ENCODE peak calls at places on chromosome 1, in seven cellular contexts. W, J, T, L, O, Q and B are unnamed samples.

GRCh38 chr1:78340006-78340405 is 150.8 kb upstream of the PTGFR start:
- DNase-seq in T (no peak), L (no peak), O (peak), W (no peak), Q (peak), J (no peak), B (no peak)

GRCh38 chr1:1429671-1430073 is 5.8 kb upstream of the VWA1 start:
- DNase-seq in L (no peak), J (no peak), T (no peak), Q (peak), W (no peak), O (no peak), B (no peak)

GRCh38 chr1:229694053-229694693 is 68.1 kb downstream of the URB2 start:
- DNase-seq in Q (peak), J (no peak), W (no peak), L (no peak), T (no peak), O (peak), B (no peak)

GRCh38 chr1:234515821-234516241 is 36.9 kb upstream of the TARBP1 start:
- DNase-seq in Q (peak), T (no peak), J (no peak), W (no peak), L (no peak), O (peak), B (no peak)

GRCh38 chr1:233066087-233066486 is 115.7 kb downstream of the NTPCR start:
- DNase-seq in L (no peak), W (no peak), O (no peak), T (no peak), J (no peak), Q (no peak), B (no peak)

GRCh38 chr1:181083842-181084605 is 4.5 kb upstream of the IER5 start:
- DNase-seq in T (no peak), Q (peak), L (no peak), W (no peak), J (no peak), O (no peak), B (peak)

GRCh38 chr1:21775985-21776562 is 6.9 kb downstream of the USP48 start:
- DNase-seq in W (no peak), Q (peak), T (no peak), L (no peak), O (peak), J (no peak), B (no peak)

GRCh38 chr1:242139437-242139836 is 140.5 kb upstream of the MAP1LC3C start:
- DNase-seq in J (no peak), L (no peak), W (no peak), T (no peak), Q (no peak), O (no peak), B (no peak)

GRCh38 chr1:182735343-182735742 is 51.0 kb upstream of the RGS8 start:
- DNase-seq in L (no peak), O (no peak), J (no peak), T (no peak), W (no peak), Q (no peak), B (no peak)

GRCh38 chr1:114764689-114765088 is 6.9 kb upstream of the CSDE1 start:
- DNase-seq in O (no peak), W (no peak), J (no peak), Q (no peak), T (no peak), L (no peak), B (no peak)

GRCh38 chr1:205066221-205066818 is 17.9 kb downstream of the TMEM81 start:
- DNase-seq in Q (no peak), L (no peak), O (no peak), T (no peak), W (no peak), J (no peak), B (no peak)

GRCh38 chr1:195939844-195940243 is 668.4 kb downstream of the KCNT2 start:
- DNase-seq in L (no peak), T (no peak), O (peak), Q (no peak), J (no peak), W (no peak), B (no peak)
- TF ChIP-seq CTCF in L (no peak), T (peak), O (peak), Q (peak), J (no peak), W (peak), B (no peak)

GRCh38 chr1:70994753-70995152 is 52.9 kb downstream of the PTGER3 start:
- DNase-seq in L (no peak), T (no peak), O (no peak), Q (no peak), W (no peak), J (no peak), B (no peak)
- TF ChIP-seq CTCF in L (no peak), T (no peak), O (no peak), Q (no peak), W (no peak), J (no peak), B (no peak)

GRCh38 chr1:222823673-222824072 is 8.8 kb downstream of the DISP1 start:
- DNase-seq in Q (no peak), J (no peak), W (no peak), L (no peak), O (no peak), T (no peak), B (no peak)

GRCh38 chr1:222824641-222825040 is 9.8 kb downstream of the DISP1 start:
- DNase-seq in T (no peak), W (no peak), L (no peak), Q (peak), J (no peak), O (no peak), B (no peak)

GRCh38 chr1:222829868-222830267 is 15.0 kb downstream of the DISP1 start:
- DNase-seq in L (no peak), Q (peak), W (no peak), T (no peak), J (no peak), O (peak), B (no peak)

GRCh38 chr1:222833484-222833883 is 18.6 kb downstream of the DISP1 start:
- DNase-seq in J (no peak), O (no peak), Q (no peak), L (no peak), T (no peak), W (no peak), B (no peak)

GRCh38 chr1:222828939-222829338 is 14.1 kb downstream of the DISP1 start:
- DNase-seq in W (no peak), J (no peak), O (no peak), T (no peak), L (no peak), Q (peak), B (no peak)
- TF ChIP-seq CTCF in W (peak), J (no peak), O (peak), T (peak), L (no peak), Q (peak), B (no peak)

GRCh38 chr1:106360252-106360651 is 696.2 kb upstream of the PRMT6 start:
- DNase-seq in L (no peak), J (no peak), T (no peak), W (no peak), Q (no peak), O (no peak), B (no peak)
- TF ChIP-seq CTCF in L (peak), J (peak), T (peak), W (peak), Q (no peak), O (peak), B (no peak)

GRCh38 chr1:221983444-221983843 is 241.6 kb upstream of the DUSP10 start:
- DNase-seq in L (no peak), Q (peak), W (no peak), J (no peak), T (no peak), O (no peak), B (no peak)

GRCh38 chr1:221979461-221980032 is 237.7 kb upstream of the DUSP10 start:
- DNase-seq in L (no peak), T (no peak), W (no peak), O (peak), Q (no peak), J (no peak), B (no peak)
- TF ChIP-seq CTCF in L (peak), T (peak), W (peak), O (peak), Q (peak), J (no peak), B (no peak)

GRCh38 chr1:5830771-5831599 is 161.2 kb downstream of the NPHP4 start:
- DNase-seq in Q (no peak), J (no peak), L (no peak), W (no peak), O (no peak), T (peak), B (no peak)
- TF ChIP-seq CTCF in Q (no peak), J (no peak), L (peak), W (peak), O (no peak), T (peak), B (no peak)

DNA sequence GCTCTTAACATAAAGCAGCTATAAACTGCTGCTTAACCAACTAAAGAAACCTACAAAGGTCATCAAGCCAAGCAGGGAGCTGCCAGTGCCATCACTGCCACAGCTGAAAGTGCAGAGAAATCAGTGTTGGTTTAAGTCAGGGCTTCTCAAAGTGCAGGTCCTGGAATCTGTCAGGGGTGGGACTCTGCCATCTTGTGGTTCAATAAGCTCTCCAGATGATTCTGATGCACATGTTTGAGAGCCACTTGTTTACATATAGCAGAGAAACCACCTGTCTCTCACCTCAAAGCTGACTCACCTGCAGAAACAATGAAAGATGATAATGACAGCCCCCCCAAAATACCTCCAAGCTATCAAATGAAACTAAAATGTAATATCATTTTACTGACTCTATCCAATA is 49.3 kb downstream of the SH3GLB1 start:
- DNase-seq in L (no peak), W (no peak), O (no peak), Q (peak), T (no peak), J (no peak), B (no peak)
- TF ChIP-seq CTCF in L (no peak), W (peak), O (no peak), Q (no peak), T (no peak), J (no peak), B (no peak)

DNA sequence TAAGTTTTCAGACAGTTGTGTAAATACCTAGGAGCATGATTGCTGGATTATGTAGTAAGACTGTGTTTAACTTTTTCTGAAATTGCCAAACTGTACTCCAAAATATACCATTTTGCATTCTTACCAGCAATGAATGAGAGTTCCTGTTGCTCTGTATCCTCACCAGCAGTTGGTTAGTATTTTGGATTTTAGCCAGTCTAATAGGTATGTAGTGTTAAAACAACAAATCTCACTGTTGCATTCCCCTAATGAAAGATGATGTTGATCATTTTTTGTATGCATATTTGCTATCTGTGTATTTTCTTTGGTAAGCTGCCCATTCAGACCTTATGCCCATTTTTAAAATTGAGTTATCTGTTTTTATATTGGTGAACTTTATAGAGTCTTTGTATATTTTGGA is 89.9 kb downstream of the RASAL2 start:
- DNase-seq in W (no peak), Q (no peak), T (no peak), L (no peak), O (no peak), J (no peak), B (no peak)
- TF ChIP-seq CTCF in W (no peak), Q (no peak), T (no peak), L (no peak), O (no peak), J (no peak), B (no peak)

DNA sequence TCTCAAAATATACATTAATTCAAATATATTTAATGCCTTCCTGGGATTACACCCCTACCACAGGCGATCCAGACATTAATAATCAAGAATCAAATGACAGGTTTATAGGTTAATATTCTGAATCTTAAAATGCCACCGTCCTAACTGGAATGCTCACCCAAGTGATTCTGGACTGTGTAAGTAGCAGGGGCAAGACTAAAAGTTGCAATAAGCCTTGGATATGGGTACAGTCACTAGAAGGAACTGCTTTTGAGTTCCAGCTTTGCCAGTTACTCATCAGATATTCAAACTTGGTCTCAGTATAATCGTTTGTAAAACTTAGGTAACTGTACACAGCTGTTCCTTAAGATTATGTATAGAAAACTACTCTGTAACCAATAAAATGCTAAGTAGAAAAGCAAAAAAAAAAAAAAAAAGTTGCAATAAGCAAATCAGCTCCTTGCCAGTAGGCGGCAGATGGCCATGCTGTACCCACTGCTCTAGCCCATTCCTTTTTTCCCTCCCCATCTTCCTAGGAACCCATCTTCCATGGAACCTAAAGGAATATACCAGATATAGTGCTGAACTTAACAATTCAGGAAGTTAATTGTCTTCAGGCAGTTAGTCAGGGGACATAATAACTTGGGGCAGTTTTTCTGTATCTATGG is 10.5 kb downstream of the RO60 start:
- DNase-seq in T (no peak), L (no peak), O (peak), Q (peak), W (no peak), J (no peak), B (no peak)
- TF ChIP-seq CTCF in T (peak), L (peak), O (peak), Q (peak), W (peak), J (peak), B (no peak)

DNA sequence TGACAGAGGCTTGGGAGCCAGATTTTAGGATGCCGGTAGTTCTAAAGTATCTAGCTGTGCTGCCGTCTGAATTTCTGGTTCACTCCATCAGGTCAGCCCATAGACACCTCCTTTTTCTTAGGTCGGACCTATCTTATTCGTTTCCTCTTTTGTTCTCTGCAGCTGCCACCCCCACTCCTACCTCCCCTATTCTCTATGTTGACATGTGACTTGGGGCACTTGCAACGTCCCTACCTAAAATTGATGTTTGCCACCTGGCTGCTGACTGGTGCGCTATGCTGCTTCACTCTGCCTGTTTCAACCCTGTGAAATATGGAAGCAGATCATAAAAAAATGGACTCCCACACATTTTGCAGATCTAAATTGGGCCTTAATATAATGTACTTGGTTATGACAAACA is 55.3 kb downstream of the PBX1 start:
- DNase-seq in W (no peak), T (no peak), L (no peak), J (no peak), O (no peak), Q (no peak), B (no peak)
- TF ChIP-seq CTCF in W (no peak), T (no peak), L (no peak), J (no peak), O (no peak), Q (no peak), B (no peak)